ENCODE peak calls at places on chromosomes 5 and 9, in eight cellular contexts. W is omental fat pad, M is GM10248, O is HFF-Myc, G is tibial nerve, D is Peyer's patch, X is MCF 10A, E is heart right ventricle. R is an unnamed sample.

GRCh38 chr9:110030632-110031031 is 177.3 kb downstream of the C9orf152 start:
- DNase-seq in X (no peak), W (no peak), O (no peak), E (no peak), D (no peak), M (no peak), G (no peak), R (no peak)

GRCh38 chr5:98414938-98415337 is 358.5 kb upstream of the RGMB start:
- DNase-seq in G (no peak), W (no peak), E (no peak), M (no peak), O (no peak), D (no peak), X (peak), R (no peak)

GRCh38 chr5:152956943-152957613 is 533.4 kb upstream of the GRIA1 start:
- DNase-seq in G (no peak), M (no peak), E (no peak), D (no peak), O (no peak), W (no peak), X (peak), R (no peak)

GRCh38 chr9:121786543-121786948 is 135.1 kb downstream of the DAB2IP start:
- DNase-seq in O (no peak), X (no peak), E (no peak), G (no peak), D (no peak), W (no peak), M (no peak), R (no peak)

GRCh38 chr5:83340511-83340918 is 131.0 kb upstream of the VCAN start:
- DNase-seq in D (no peak), M (no peak), E (no peak), G (no peak), X (peak), W (no peak), O (no peak), R (no peak)

GRCh38 chr5:78886650-78887230 is 98.4 kb downstream of the ARSB start:
- DNase-seq in W (no peak), G (no peak), E (no peak), O (no peak), M (no peak), X (peak), D (no peak), R (no peak)

GRCh38 chr9:77575785-77576184 is 72.3 kb downstream of the GNA14 start:
- DNase-seq in G (no peak), E (no peak), X (peak), W (no peak), M (no peak), D (no peak), O (no peak), R (no peak)

GRCh38 chr9:16341176-16341575 is 529.3 kb downstream of the BNC2 start:
- DNase-seq in O (no peak), G (no peak), X (no peak), M (no peak), D (no peak), W (no peak), E (no peak), R (no peak)

GRCh38 chr5:69217732-69218568 is 16.7 kb upstream of the CDK7 start:
- DNase-seq in W (peak), M (peak), G (peak), X (peak), D (peak), E (peak), O (peak), R (peak)
- TF ChIP-seq CTCF in W (peak), M (no peak), G (peak), X (no peak), D (peak), E (peak), O (no peak), R (no peak)

GRCh38 chr5:68356216-68356615 is 140.7 kb downstream of the PIK3R1 start:
- DNase-seq in E (no peak), G (no peak), D (no peak), W (no peak), X (no peak), M (no peak), O (no peak), R (no peak)
- TF ChIP-seq CTCF in E (no peak), G (no peak), D (no peak), W (no peak), X (no peak), M (no peak), O (no peak), R (no peak)

DNA sequence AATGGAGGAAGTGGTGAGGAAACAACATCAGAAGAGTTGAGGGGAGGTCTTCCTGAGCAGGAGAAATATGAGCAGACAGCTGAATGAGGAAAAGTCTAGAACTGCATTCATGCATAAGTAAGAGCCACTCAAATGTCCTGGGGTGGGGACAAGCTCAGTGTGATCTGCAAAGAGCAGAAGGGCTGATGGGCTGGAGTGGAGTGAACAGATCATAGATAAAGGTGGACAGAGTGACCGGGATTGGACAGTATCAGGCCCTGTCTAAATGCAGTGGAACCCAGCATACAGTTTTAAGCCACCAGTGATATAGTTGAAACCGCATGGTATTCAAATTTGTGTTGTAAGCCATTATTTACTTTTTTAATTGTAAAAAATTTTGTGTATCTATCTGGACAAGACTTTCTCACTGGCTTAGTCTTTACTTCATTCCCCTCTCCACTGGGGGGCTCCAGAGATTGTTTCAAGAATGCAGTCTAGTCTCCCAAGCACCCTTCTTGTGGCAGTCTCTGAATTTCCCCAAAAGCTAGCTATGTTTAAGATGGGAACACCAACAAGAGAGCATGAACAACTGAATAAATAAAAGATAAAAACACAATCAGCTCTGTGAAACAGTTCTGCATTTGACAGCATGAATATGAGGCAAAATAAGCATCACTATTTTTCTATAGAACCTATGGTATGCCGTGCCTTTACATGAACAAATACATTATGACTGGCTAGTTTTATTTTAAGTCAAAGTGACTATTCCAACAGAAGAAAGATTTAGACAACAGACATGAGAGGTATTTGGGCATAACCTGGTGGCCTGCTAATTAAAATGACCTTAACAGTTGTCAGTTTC is 10.7 kb upstream of the STK32A start:
- DNase-seq in D (no peak), G (no peak), X (peak), M (peak), W (no peak), E (peak), O (peak), R (peak)
- TF ChIP-seq CTCF in D (no peak), G (peak), X (peak), M (peak), W (no peak), E (peak), O (peak), R (peak)

DNA sequence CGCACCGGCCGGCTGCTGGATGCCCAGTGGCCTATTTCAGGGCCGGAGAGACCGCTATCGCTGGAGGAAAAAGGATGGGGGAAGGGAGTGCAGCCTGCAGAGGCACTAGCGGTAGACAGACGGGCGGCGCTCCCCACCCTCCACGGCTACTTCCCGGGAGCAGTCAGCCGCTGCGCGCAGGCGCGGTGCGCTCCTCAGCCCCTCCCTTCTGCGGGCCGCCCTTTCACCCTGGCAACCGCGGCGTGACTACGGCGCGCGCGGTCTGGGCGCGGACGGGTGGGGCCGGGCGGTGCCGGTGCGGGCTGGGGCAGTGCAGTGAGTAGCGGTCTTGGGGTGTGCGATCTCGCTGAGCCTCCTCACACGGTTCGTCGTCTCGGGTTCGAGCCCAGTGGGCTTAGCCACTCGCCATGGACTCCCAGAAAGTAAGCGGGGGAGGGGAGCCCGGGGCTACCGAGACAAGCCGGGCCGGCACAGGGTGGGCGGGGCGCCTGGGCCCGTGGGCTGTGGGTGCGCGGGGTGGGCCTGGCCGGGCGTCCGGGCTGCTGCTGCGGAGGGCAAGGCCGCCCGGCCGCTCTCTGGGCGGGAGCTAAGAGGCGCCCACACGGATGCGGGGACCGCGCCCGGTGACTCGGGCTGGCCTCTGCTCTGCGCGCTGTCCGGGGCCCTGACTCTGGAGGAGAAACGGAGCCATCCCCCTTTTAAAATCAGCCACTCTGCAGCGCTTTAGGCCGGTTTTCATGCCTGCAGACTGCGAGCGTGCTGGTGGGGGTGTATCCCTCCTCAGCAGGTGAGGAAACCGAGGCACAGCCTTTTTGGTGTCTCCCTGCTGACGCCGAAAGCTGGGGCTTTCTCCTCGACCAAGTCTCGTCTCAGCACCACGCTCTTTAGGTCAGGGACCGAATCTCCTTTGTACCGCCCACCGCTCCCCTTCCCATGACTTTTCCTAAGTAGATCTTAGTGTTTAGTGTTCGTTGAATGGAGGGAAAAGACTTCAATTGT is at the start of gene FSD1L:
- DNase-seq in O (peak), W (peak), M (peak), X (peak), D (peak), E (peak), G (peak), R (peak)
- TF ChIP-seq CTCF in O (no peak), W (no peak), M (peak), X (peak), D (no peak), E (peak), G (peak), R (peak)

GRCh38 chr5:180116441-180117377 is 45.1 kb upstream of the RNF130 start:
- DNase-seq in G (no peak), O (no peak), M (no peak), X (peak), E (no peak), W (no peak), D (no peak), R (peak)
- TF ChIP-seq CTCF in G (no peak), O (no peak), M (no peak), X (peak), E (no peak), W (no peak), D (no peak), R (no peak)

GRCh38 chr9:2320126-2320525 is 301.5 kb upstream of the VLDLR start:
- DNase-seq in D (no peak), G (no peak), E (no peak), X (no peak), M (no peak), W (no peak), O (no peak), R (no peak)

GRCh38 chr9:2319421-2319820 is 302.2 kb upstream of the VLDLR start:
- DNase-seq in X (no peak), G (no peak), O (no peak), W (no peak), D (no peak), E (no peak), M (no peak), R (no peak)

GRCh38 chr9:2324742-2325141 is 296.8 kb upstream of the VLDLR start:
- DNase-seq in G (no peak), O (no peak), D (no peak), X (no peak), E (no peak), W (no peak), M (no peak), R (no peak)

GRCh38 chr9:2320632-2321031 is 301.0 kb upstream of the VLDLR start:
- DNase-seq in W (no peak), D (no peak), M (no peak), O (no peak), X (no peak), G (no peak), E (no peak), R (no peak)

GRCh38 chr9:2321523-2322148 is 300.0 kb upstream of the VLDLR start:
- DNase-seq in M (no peak), X (no peak), O (no peak), E (no peak), G (no peak), D (no peak), W (no peak), R (no peak)
- TF ChIP-seq CTCF in M (no peak), X (no peak), O (no peak), E (peak), G (no peak), D (no peak), W (no peak), R (no peak)

DNA sequence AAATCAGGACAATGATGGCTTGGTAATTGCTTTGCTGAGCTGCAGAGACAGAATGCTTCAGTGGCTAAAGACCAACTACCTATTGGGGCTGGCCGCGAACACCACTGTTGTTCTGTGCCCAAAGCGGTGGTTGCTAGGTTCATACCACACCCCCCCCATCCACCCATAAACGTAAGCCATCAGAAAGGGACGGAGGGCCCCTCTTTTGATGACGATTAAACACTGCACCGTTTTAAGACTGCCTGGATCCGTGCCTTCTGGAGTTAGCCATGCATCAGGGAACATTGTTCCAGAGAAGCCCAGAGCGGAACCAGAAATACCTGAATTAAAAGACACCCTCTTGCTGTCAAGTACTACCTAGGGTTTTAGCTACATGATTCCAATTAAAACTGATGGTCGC is 369.1 kb upstream of the DAP start:
- DNase-seq in W (no peak), M (no peak), X (no peak), G (no peak), D (no peak), E (no peak), O (no peak), R (no peak)
- TF ChIP-seq CTCF in W (no peak), M (no peak), X (no peak), G (no peak), D (no peak), E (no peak), O (no peak), R (no peak)

DNA sequence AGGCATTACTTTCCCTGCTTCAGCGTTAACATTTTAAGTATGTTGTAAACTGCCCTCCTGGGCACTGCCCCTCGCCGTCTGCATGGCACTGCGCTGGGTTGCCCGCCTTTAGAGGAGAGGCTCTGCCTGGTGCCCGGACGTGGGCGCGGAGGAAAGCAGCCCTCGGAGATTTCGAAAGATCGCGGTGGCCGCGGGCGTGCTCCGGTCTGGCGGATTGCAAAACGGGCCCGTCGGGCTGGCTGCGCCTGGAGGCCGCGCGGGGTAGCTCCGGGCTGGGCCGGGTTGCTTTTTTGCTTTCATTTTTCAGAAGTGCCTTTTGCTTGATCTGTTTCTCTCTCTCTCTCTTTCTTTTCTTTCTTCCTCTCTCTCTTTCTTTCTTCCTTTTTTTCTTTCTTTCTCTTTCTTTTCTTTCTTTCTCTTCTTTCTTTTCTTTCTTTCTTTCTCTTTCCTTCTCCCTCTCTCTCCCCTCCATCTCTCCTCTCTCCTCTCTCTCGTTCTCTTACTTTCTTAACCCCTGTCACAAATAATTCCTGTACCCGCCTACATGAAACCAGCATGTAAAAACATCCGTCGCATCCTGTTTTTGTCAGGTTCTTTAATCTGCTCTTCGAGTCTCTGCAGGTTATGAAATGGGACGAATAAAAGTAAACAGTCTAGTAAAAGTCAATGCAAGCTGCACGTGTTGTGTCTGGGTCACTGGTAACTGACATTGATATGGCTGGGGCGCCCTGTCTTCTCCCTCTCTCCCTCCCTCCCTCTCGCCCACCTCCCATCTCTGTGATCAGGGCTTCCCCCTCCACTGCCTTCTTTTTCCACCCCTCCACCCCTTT is 1.7 kb downstream of the FST start:
- DNase-seq in G (peak), D (peak), M (peak), W (peak), E (peak), O (no peak), X (peak), R (peak)
- TF ChIP-seq CTCF in G (no peak), D (no peak), M (no peak), W (no peak), E (no peak), O (no peak), X (peak), R (no peak)

DNA sequence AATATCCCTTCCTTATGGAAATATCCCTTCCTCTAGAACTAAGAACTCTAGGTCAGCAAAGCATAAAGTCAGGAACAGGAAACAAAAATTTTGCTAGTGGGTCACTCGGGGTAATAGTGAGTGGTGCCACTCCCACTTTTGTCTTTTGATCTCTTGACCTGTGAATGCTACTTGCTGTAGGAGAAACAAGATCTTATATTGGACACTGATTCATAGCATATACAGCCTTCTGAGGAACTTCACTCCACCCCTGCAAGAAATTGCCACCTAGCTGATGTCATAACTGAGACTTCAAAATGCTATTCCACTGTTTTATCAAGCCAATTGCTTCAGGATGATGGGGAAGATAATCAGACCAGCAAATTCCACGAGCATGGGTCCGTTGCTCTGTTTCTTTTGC is 53.3 kb upstream of the PRSS3 start:
- DNase-seq in E (no peak), O (no peak), D (no peak), X (no peak), M (no peak), G (no peak), W (no peak), R (no peak)
- TF ChIP-seq CTCF in E (no peak), O (no peak), D (no peak), X (no peak), M (no peak), G (no peak), W (no peak), R (no peak)